ENCODE peak calls at places on chromosomes 7 and 10, in nine cellular contexts. S, E, W, Q, J, D, Z, M and O are unnamed samples. For H3K27me3, the result is how much of the 10 kb centered on the place peaks cover.

GRCh38 chr7:90391488-90391887 is 11.8 kb upstream of the CLDN12 start:
- DNase-seq in E (no peak), M (no peak), Z (no peak), J (no peak), W (no peak), S (no peak), D (no peak), Q (no peak), O (no peak)

GRCh38 chr7:2820508-2820934 is 23.6 kb downstream of the GNA12 start:
- DNase-seq in Z (peak), J (peak), S (peak), D (peak), W (no peak), M (no peak), Q (peak), E (peak), O (peak)

GRCh38 chr7:137820156-137820555 is 26.6 kb downstream of the DGKI start:
- DNase-seq in J (no peak), Z (no peak), W (no peak), S (no peak), E (no peak), M (no peak), Q (no peak), D (no peak), O (no peak)

GRCh38 chr10:80664071-80664680 is 126.5 kb downstream of the SH2D4B start:
- DNase-seq in D (peak), Q (peak), W (no peak), M (peak), S (peak), E (peak), Z (peak), J (peak), O (peak)

GRCh38 chr7:74290590-74290950 is 1.4 kb downstream of the CLIP2 start:
- DNase-seq in J (no peak), D (peak), Q (no peak), S (no peak), E (no peak), M (no peak), Z (no peak), W (no peak), O (no peak)

GRCh38 chr10:69549959-69550358 is 23.3 kb downstream of the NEUROG3 start:
- DNase-seq in J (no peak), W (no peak), Z (no peak), D (no peak), E (no peak), S (no peak), Q (no peak), M (no peak), O (no peak)

GRCh38 chr7:111732923-111733322 is 170.6 kb upstream of the IMMP2L start:
- DNase-seq in D (no peak), W (no peak), Q (no peak), E (no peak), Z (no peak), S (no peak), J (no peak), M (no peak), O (no peak)

GRCh38 chr10:79378647-79379511 is 31.6 kb downstream of the PPIF start:
- DNase-seq in M (no peak), E (peak), W (no peak), Z (no peak), S (no peak), J (peak), Q (no peak), D (peak), O (no peak)

GRCh38 chr7:123120286-123120685 is 79.5 kb downstream of the SLC13A1 start:
- DNase-seq in M (no peak), E (no peak), J (no peak), Z (no peak), Q (no peak), S (no peak), W (no peak), D (no peak), O (no peak)

GRCh38 chr10:59536151-59536550 is 173.5 kb downstream of the SLC16A9 start:
- DNase-seq in J (no peak), Q (no peak), Z (no peak), S (no peak), M (peak), D (no peak), W (no peak), E (no peak), O (no peak)

GRCh38 chr7:131026297-131027003 is 292.4 kb upstream of the KLF14 start:
- DNase-seq in S (no peak), J (no peak), M (no peak), W (no peak), Z (no peak), Q (no peak), E (no peak), D (no peak), O (no peak)

GRCh38 chr10:48251152-48251524 is 23.4 kb downstream of the FRMPD2 start:
- DNase-seq in J (peak), Q (peak), Z (no peak), W (no peak), M (no peak), D (no peak), E (peak), S (no peak), O (no peak)

GRCh38 chr7:108099650-108100049 is 30.5 kb downstream of the LAMB4 start:
- DNase-seq in J (no peak), Q (no peak), W (no peak), S (no peak), Z (no peak), D (no peak), E (no peak), M (no peak), O (no peak)

GRCh38 chr7:108103566-108104298 is 26.4 kb downstream of the LAMB4 start:
- DNase-seq in D (no peak), Z (no peak), S (no peak), Q (peak), E (no peak), M (peak), W (no peak), J (no peak), O (no peak)

GRCh38 chr7:108104324-108104723 is 25.8 kb downstream of the LAMB4 start:
- DNase-seq in W (no peak), D (no peak), M (no peak), S (no peak), J (no peak), E (no peak), Q (no peak), Z (peak), O (no peak)

GRCh38 chr7:108102913-108103312 is 27.2 kb downstream of the LAMB4 start:
- DNase-seq in E (no peak), Q (no peak), M (no peak), W (no peak), D (no peak), J (no peak), S (no peak), Z (no peak), O (no peak)

GRCh38 chr7:108101759-108102158 is 28.4 kb downstream of the LAMB4 start:
- DNase-seq in Q (no peak), J (no peak), Z (no peak), D (no peak), S (no peak), E (no peak), W (no peak), M (no peak), O (no peak)
- H3K27me3 ChIP-seq in Q (under half), J (under half), Z (under half), D (under half), S (under half), E (under half), W (under half), M (under half), O (under half)

DNA sequence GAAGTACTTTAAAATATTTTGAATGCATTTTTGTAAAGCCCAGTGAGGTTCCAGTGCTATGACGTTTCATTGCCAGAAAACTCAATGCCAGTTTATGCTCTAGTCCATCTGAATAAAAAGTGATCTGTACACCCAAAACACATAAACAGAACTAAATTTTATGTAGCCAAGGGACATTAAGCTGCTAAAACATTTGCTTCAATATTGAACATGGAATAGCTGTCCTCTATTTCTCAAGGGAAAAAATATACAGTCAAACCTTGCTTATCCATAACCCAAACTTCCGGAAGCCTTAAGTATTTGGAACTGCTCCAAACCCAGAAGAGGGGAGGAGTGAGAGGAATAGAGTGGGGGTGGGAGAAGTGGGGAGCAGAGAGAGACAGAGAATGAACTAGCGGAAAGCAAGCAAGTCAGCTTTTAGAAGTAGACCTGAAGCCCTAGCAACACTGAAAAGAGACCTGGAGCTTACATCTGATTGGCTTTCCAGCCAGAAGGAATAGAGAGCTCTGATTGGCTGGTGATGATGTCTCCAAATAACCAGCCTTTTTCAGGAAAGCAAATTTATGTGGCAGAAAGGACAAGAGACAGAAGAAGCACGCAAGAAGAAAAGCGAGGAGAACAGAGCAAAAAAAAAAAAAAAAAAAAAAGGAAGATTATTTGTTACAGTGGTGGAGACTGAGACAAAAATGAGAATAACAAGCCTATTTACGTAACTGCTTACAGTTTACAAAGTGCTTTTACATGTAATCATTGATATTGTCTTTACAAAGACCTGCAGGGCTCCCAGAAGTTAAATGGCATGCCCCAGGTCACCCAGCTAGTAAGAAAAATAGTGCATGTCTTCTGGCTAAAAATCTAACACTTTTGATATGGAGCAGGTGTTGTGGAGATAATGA is 196.0 kb downstream of the RNLS start:
- DNase-seq in E (no peak), D (peak), Q (peak), Z (peak), J (peak), M (peak), W (peak), S (no peak), O (peak)
- H3K4me3 ChIP-seq in E (no peak), D (no peak), Q (no peak), Z (no peak), J (peak), M (peak), W (peak), S (no peak), O (no peak)

DNA sequence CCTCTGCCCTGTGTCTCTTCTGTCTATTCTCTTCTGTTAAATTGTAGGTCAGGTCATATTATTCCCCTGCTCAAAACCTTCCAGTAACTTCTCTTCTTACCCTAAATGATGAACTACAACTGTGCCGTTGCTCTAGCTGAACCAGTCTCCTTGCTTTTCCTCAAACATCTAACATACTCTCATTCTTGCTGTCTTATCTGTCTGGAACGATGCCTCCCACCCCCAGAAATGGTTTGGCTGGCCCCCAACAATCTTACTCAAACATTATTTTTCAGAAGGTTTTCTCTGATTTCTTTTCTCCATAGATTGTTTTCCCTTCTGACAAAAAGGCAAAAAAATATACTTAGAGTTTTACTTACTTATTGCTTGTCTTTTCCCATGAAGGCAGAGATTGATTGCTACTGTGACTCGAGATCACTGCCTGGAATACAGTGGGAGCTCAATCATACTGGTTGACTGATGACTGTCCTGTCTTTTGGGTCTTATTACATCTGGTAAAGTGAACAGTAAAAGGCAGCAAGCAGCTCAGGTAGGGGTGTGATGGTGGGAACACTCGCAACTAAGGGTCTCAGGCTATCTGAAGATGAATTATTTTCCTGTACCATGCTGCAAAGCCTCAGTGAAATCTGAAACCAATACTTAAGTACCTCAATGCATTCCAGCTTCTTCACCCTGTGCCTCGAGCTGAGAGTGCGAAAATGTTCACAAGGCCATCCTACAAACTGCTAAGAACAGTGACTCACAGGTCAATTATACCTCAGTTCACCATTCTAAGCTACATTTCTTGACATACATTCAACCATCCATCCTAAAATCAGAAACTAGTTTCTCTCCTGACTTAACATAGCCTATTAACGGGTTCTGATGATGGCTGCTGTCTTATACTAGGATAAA is 67.6 kb downstream of the DNMBP start:
- DNase-seq in Q (no peak), Z (no peak), D (no peak), J (no peak), W (no peak), M (no peak), S (peak), E (no peak), O (no peak)
- TF ChIP-seq EP300 in Q (no peak), Z (no peak), D (no peak), J (no peak), W (no peak), M (no peak), S (no peak), E (no peak), O (no peak)

GRCh38 chr10:123143825-123144168 is 4.1 kb upstream of the HMX2 start:
- DNase-seq in Q (no peak), Z (no peak), M (no peak), S (no peak), E (no peak), J (no peak), D (no peak), W (no peak), O (no peak)
- H3K27me3 ChIP-seq in Q (under half), Z (under half), M (half or more), S (under half), E (half or more), J (half or more), D (half or more), W (under half), O (under half)

DNA sequence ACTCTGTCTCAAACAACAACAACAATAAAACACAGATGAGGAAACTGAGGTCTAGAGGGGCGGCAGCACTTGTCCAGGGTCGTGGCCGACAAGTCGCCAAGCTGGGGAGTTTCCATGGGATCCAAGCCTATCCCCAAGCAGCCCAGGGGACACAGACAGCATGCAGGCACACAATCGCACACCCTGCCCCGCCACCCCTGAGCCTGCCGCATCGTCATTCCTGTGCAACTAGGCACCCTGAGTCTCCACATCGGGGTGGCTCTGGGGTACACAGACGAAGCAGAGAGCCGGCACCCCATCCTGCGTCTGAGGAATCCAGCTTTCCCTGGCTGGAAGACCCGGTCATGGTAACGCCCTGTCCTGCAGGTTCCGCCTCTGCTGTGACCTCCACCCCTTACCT is 136.0 kb upstream of the TNRC18 start:
- DNase-seq in D (no peak), J (no peak), E (no peak), Q (no peak), Z (no peak), W (no peak), M (no peak), S (peak), O (no peak)
- H3K4me3 ChIP-seq in D (no peak), J (no peak), E (no peak), Q (no peak), Z (no peak), W (no peak), M (no peak), S (no peak), O (no peak)

GRCh38 chr7:118349604-118350003 is 125.1 kb downstream of the ANKRD7 start:
- DNase-seq in M (no peak), J (no peak), D (no peak), W (no peak), Q (no peak), S (no peak), E (no peak), Z (no peak), O (no peak)
- TF ChIP-seq EP300 in M (no peak), J (no peak), D (no peak), W (no peak), Q (no peak), S (no peak), E (no peak), Z (no peak), O (no peak)

GRCh38 chr10:85600026-85600743 is 766.4 kb downstream of the GRID1 start:
- DNase-seq in E (no peak), D (no peak), W (no peak), M (no peak), Z (no peak), J (no peak), Q (no peak), S (no peak), O (no peak)
- H3K27me3 ChIP-seq in E (under half), D (under half), W (under half), M (under half), Z (under half), J (under half), Q (under half), S (under half), O (under half)

GRCh38 chr10:72109619-72110215 is 21.4 kb upstream of the SPOCK2 start:
- DNase-seq in J (no peak), Q (no peak), W (no peak), D (no peak), E (no peak), M (no peak), Z (no peak), S (no peak), O (no peak)
- H3K4me3 ChIP-seq in J (no peak), Q (no peak), W (no peak), D (no peak), E (no peak), M (no peak), Z (no peak), S (no peak), O (no peak)

GRCh38 chr7:12032146-12032545 is 178.9 kb upstream of the TMEM106B start:
- DNase-seq in Z (no peak), M (no peak), Q (no peak), S (no peak), W (no peak), J (no peak), D (no peak), E (no peak), O (no peak)
- TF ChIP-seq EP300 in Z (no peak), M (no peak), Q (no peak), S (no peak), W (no peak), J (no peak), D (no peak), E (no peak), O (no peak)